ENCODE peak calls at places on chromosome 21, in ten cellular contexts. D, V, C, O, U, E, Q, Y, J and F are unnamed samples.

GRCh38 chr21:33201945-33202344 is 27.8 kb upstream of the IFNAR2 start:
- DNase-seq in D (no peak), V (no peak), C (no peak), O (no peak), U (no peak), E (no peak), Q (no peak), Y (peak; percentile 43), J (no peak), F (no peak)

GRCh38 chr21:39630827-39631226 is 18.1 kb downstream of the B3GALT5 start:
- DNase-seq in D (no peak), V (no peak), C (no peak), O (no peak), U (peak; percentile 62), E (no peak), Q (no peak), Y (peak; percentile 48), J (no peak), F (no peak)

GRCh38 chr21:17930102-17930501 is 110.9 kb upstream of the C21orf91 start:
- DNase-seq in D (no peak), V (no peak), C (no peak), O (no peak), U (no peak), E (no peak), Q (no peak), Y (no peak), J (no peak), F (no peak)

GRCh38 chr21:36429672-36430546 is 44.7 kb downstream of the CHAF1B start:
- DNase-seq in D (no peak), V (no peak), C (peak; percentile 96), O (peak; percentile 84), U (peak; percentile 100), E (peak; percentile 82), Q (peak; percentile 51), Y (peak; percentile 100), J (peak; percentile 72), F (peak; percentile 50)

GRCh38 chr21:43829575-43830119 is 35.4 kb upstream of the AGPAT3 start:
- DNase-seq in D (no peak), V (no peak), C (no peak), O (no peak), U (no peak), E (no peak), Q (no peak), Y (no peak), J (no peak), F (no peak)

GRCh38 chr21:30577766-30578165 is 12.4 kb downstream of the KRTAP22-2 start:
- DNase-seq in D (no peak), V (no peak), C (no peak), O (no peak), U (no peak), E (no peak), Q (no peak), Y (no peak), J (no peak), F (no peak)

GRCh38 chr21:33884361-33885157 is 31.0 kb downstream of the ATP5PO start:
- DNase-seq in D (no peak), V (no peak), C (no peak), O (no peak), U (peak; percentile 92), E (no peak), Q (no peak), Y (no peak), J (no peak), F (no peak)

GRCh38 chr21:44866780-44867179 is 6.7 kb downstream of the PTTG1IP start:
- DNase-seq in D (no peak), V (no peak), C (no peak), O (no peak), U (peak; percentile 56), E (no peak), Q (no peak), Y (peak; percentile 46), J (peak; percentile 14), F (no peak)

GRCh38 chr21:36059823-36060158 is 535 bp downstream of the SETD4 start:
- DNase-seq in D (no peak), V (no peak), C (peak; percentile 63), O (peak; percentile 63), U (no peak), E (no peak), Q (no peak), Y (no peak), J (peak; percentile 69), F (no peak)

GRCh38 chr21:41171210-41171609 is 3.2 kb downstream of the BACE2 start:
- DNase-seq in D (no peak), V (peak; percentile 80), C (no peak), O (no peak), U (peak; percentile 95), E (no peak), Q (no peak), Y (peak; percentile 86), J (peak; percentile 53), F (no peak)

GRCh38 chr21:45539796-45540600 is 2.2 kb downstream of the SLC19A1 start:
- DNase-seq in D (no peak), V (no peak), C (peak; percentile 7), O (peak; percentile 39), U (no peak), E (no peak), Q (no peak), Y (no peak), J (peak; percentile 32), F (no peak)

GRCh38 chr21:41769106-41769505 is 2.3 kb upstream of the RIPK4 start:
- DNase-seq in D (no peak), V (no peak), C (no peak), O (no peak), U (peak; percentile 67), E (no peak), Q (no peak), Y (no peak), J (no peak), F (no peak)

GRCh38 chr21:45379901-45380330 is 25.0 kb upstream of the COL18A1 start:
- DNase-seq in D (no peak), V (no peak), C (no peak), O (no peak), U (no peak), E (no peak), Q (no peak), Y (no peak), J (peak; percentile 23), F (no peak)

GRCh38 chr21:38984982-38985422 is 179.3 kb downstream of the ETS2 start:
- DNase-seq in D (no peak), V (no peak), C (no peak), O (no peak), U (peak; percentile 93), E (peak; percentile 92), Q (no peak), Y (no peak), J (no peak), F (no peak)

GRCh38 chr21:45910548-45911221 is 70.9 kb upstream of the COL6A1 start:
- DNase-seq in D (no peak), V (peak; percentile 60), C (no peak), O (no peak), U (peak; percentile 29), E (no peak), Q (no peak), Y (no peak), J (peak; percentile 57), F (no peak)

GRCh38 chr21:41142051-41142795 is 25.7 kb upstream of the BACE2 start:
- DNase-seq in D (no peak), V (no peak), C (no peak), O (no peak), U (peak; percentile 91), E (no peak), Q (no peak), Y (peak; percentile 98), J (no peak), F (no peak)

GRCh38 chr21:26099610-26100219 is 70.9 kb downstream of the APP start:
- DNase-seq in D (no peak), V (no peak), C (no peak), O (no peak), U (no peak), E (no peak), Q (no peak), Y (no peak), J (no peak), F (no peak)

GRCh38 chr21:14526816-14527689 is 19.1 kb downstream of the SAMSN1 start:
- DNase-seq in D (no peak), V (no peak), C (no peak), O (no peak), U (no peak), E (no peak), Q (no peak), Y (no peak), J (no peak), F (no peak)

GRCh38 chr21:43276811-43277210 is 108.0 kb downstream of the CRYAA start:
- DNase-seq in D (no peak), V (no peak), C (no peak), O (no peak), U (no peak), E (no peak), Q (no peak), Y (no peak), J (peak; percentile 16), F (no peak)

GRCh38 chr21:42596657-42597056 is 56.8 kb upstream of the PDE9A start:
- DNase-seq in D (no peak), V (no peak), C (no peak), O (no peak), U (no peak), E (no peak), Q (no peak), Y (no peak), J (no peak), F (no peak)

GRCh38 chr21:29105218-29105617 is 25.2 kb upstream of the MAP3K7CL start:
- DNase-seq in D (no peak), V (no peak), C (no peak), O (no peak), U (peak; percentile 83), E (no peak), Q (no peak), Y (peak; percentile 97), J (no peak), F (no peak)